ENCODE peak calls at places on chromosome 6, in six cellular contexts. One of them, this sample, is unnamed. For H3K36me3 and H3K4me1, the result is how much of the 10 kb centered on the place peaks cover.

GRCh38 chr6:94636780-94637385 is 940.5 kb upstream of the MANEA start:
- DNase-seq in stomach: no peak
- DNase-seq in adrenal gland: no peak
- DNase-seq in Peyer's patch: no peak
- DNase-seq in endothelial cell of umbilical vein: no peak
- DNase-seq in thyroid gland: no peak
- DNase-seq in this sample: no peak

GRCh38 chr6:44367686-44368085 is 19.8 kb upstream of the CDC5L start:
- DNase-seq in stomach: no peak
- DNase-seq in adrenal gland: no peak
- DNase-seq in Peyer's patch: no peak
- DNase-seq in endothelial cell of umbilical vein: peak
- DNase-seq in thyroid gland: no peak
- DNase-seq in this sample: no peak

GRCh38 chr6:89522778-89523177 is 89.8 kb downstream of the ANKRD6 start:
- DNase-seq in stomach: no peak
- DNase-seq in adrenal gland: no peak
- DNase-seq in Peyer's patch: no peak
- DNase-seq in endothelial cell of umbilical vein: no peak
- DNase-seq in thyroid gland: no peak
- DNase-seq in this sample: no peak

GRCh38 chr6:141483561-141484061 is 649.1 kb upstream of the GJE1 start:
- DNase-seq in stomach: no peak
- DNase-seq in adrenal gland: peak
- DNase-seq in Peyer's patch: peak
- DNase-seq in endothelial cell of umbilical vein: peak
- DNase-seq in thyroid gland: no peak
- DNase-seq in this sample: peak

GRCh38 chr6:45328523-45328922 is 393 bp downstream of the RUNX2 start:
- DNase-seq in stomach: no peak
- DNase-seq in adrenal gland: no peak
- DNase-seq in Peyer's patch: no peak
- DNase-seq in endothelial cell of umbilical vein: no peak
- DNase-seq in thyroid gland: no peak
- DNase-seq in this sample: no peak

GRCh38 chr6:40348591-40348990 is 238.6 kb downstream of the LRFN2 start:
- DNase-seq in stomach: no peak
- DNase-seq in adrenal gland: no peak
- DNase-seq in Peyer's patch: no peak
- DNase-seq in endothelial cell of umbilical vein: no peak
- DNase-seq in thyroid gland: no peak
- DNase-seq in this sample: no peak

GRCh38 chr6:154112181-154112809 is 73.3 kb downstream of the OPRM1 start:
- DNase-seq in stomach: no peak
- DNase-seq in adrenal gland: no peak
- DNase-seq in Peyer's patch: no peak
- DNase-seq in endothelial cell of umbilical vein: no peak
- DNase-seq in thyroid gland: no peak
- DNase-seq in this sample: no peak

GRCh38 chr6:46329568-46329967 is 158.8 kb upstream of the ENPP5 start:
- DNase-seq in stomach: no peak
- DNase-seq in adrenal gland: peak
- DNase-seq in Peyer's patch: no peak
- DNase-seq in endothelial cell of umbilical vein: no peak
- DNase-seq in thyroid gland: peak
- DNase-seq in this sample: no peak

GRCh38 chr6:82988904-82989303 is 76.7 kb downstream of the UBE3D start:
- DNase-seq in stomach: no peak
- DNase-seq in adrenal gland: no peak
- DNase-seq in Peyer's patch: no peak
- DNase-seq in endothelial cell of umbilical vein: peak
- DNase-seq in thyroid gland: no peak
- DNase-seq in this sample: no peak

GRCh38 chr6:118288355-118289124 is 259.6 kb upstream of the PLN start:
- DNase-seq in stomach: no peak
- DNase-seq in adrenal gland: no peak
- DNase-seq in Peyer's patch: no peak
- DNase-seq in endothelial cell of umbilical vein: peak
- DNase-seq in thyroid gland: no peak
- DNase-seq in this sample: no peak

GRCh38 chr6:18076231-18076630 is 46.2 kb downstream of the NHLRC1 start:
- DNase-seq in stomach: no peak
- DNase-seq in adrenal gland: no peak
- DNase-seq in Peyer's patch: no peak
- DNase-seq in endothelial cell of umbilical vein: no peak
- DNase-seq in thyroid gland: no peak
- DNase-seq in this sample: no peak

GRCh38 chr6:136312975-136313374 is 23.3 kb upstream of the BCLAF1 start:
- DNase-seq in stomach: no peak
- DNase-seq in adrenal gland: no peak
- DNase-seq in Peyer's patch: no peak
- DNase-seq in endothelial cell of umbilical vein: no peak
- DNase-seq in thyroid gland: no peak
- DNase-seq in this sample: no peak

GRCh38 chr6:12119085-12119588 is 107.0 kb downstream of the HIVEP1 start:
- DNase-seq in stomach: no peak
- DNase-seq in adrenal gland: no peak
- DNase-seq in Peyer's patch: no peak
- DNase-seq in endothelial cell of umbilical vein: no peak
- DNase-seq in thyroid gland: peak
- DNase-seq in this sample: no peak

GRCh38 chr6:167804281-167805013 is 22.3 kb upstream of the AFDN start:
- DNase-seq in stomach: no peak
- DNase-seq in adrenal gland: no peak
- DNase-seq in Peyer's patch: no peak
- DNase-seq in endothelial cell of umbilical vein: no peak
- DNase-seq in thyroid gland: no peak
- DNase-seq in this sample: no peak

GRCh38 chr6:35309611-35310264 is 12.1 kb downstream of the DEF6 start:
- DNase-seq in stomach: no peak
- DNase-seq in adrenal gland: no peak
- DNase-seq in Peyer's patch: peak
- DNase-seq in endothelial cell of umbilical vein: no peak
- DNase-seq in thyroid gland: no peak
- DNase-seq in this sample: no peak

GRCh38 chr6:136304410-136304809 is 14.8 kb upstream of the BCLAF1 start:
- DNase-seq in stomach: no peak
- DNase-seq in adrenal gland: no peak
- DNase-seq in Peyer's patch: no peak
- DNase-seq in endothelial cell of umbilical vein: no peak
- DNase-seq in thyroid gland: no peak
- DNase-seq in this sample: no peak

GRCh38 chr6:15441215-15441868 is 195.5 kb downstream of the JARID2 start:
- DNase-seq in stomach: no peak
- DNase-seq in adrenal gland: peak
- DNase-seq in Peyer's patch: peak
- DNase-seq in endothelial cell of umbilical vein: peak
- DNase-seq in thyroid gland: peak
- DNase-seq in this sample: peak

GRCh38 chr6:90978046-90978445 is 391.2 kb upstream of the MAP3K7 start:
- DNase-seq in stomach: no peak
- DNase-seq in adrenal gland: no peak
- DNase-seq in Peyer's patch: no peak
- DNase-seq in endothelial cell of umbilical vein: no peak
- DNase-seq in thyroid gland: no peak
- DNase-seq in this sample: no peak

GRCh38 chr6:107539409-107539808 is 49.5 kb downstream of the SOBP start:
- DNase-seq in stomach: no peak
- DNase-seq in adrenal gland: no peak
- DNase-seq in Peyer's patch: peak
- DNase-seq in endothelial cell of umbilical vein: no peak
- DNase-seq in thyroid gland: no peak
- DNase-seq in this sample: no peak

GRCh38 chr6:19444041-19444440 is 393.1 kb upstream of the ID4 start:
- DNase-seq in stomach: no peak
- DNase-seq in adrenal gland: no peak
- DNase-seq in Peyer's patch: no peak
- DNase-seq in endothelial cell of umbilical vein: no peak
- DNase-seq in thyroid gland: no peak
- DNase-seq in this sample: no peak

GRCh38 chr6:11730645-11731044 is 48.0 kb downstream of the ADTRP start:
- DNase-seq in stomach: no peak
- DNase-seq in adrenal gland: no peak
- DNase-seq in Peyer's patch: no peak
- DNase-seq in endothelial cell of umbilical vein: no peak
- DNase-seq in thyroid gland: no peak
- DNase-seq in this sample: no peak

GRCh38 chr6:105900120-105900937 is 185.8 kb upstream of the PRDM1 start:
- DNase-seq in stomach: no peak
- DNase-seq in adrenal gland: no peak
- DNase-seq in Peyer's patch: no peak
- DNase-seq in endothelial cell of umbilical vein: peak
- DNase-seq in thyroid gland: no peak
- DNase-seq in this sample: no peak

GRCh38 chr6:946546-946945 is 253.6 kb upstream of the EXOC2 start:
- DNase-seq in stomach: no peak
- DNase-seq in adrenal gland: no peak
- DNase-seq in Peyer's patch: no peak
- DNase-seq in endothelial cell of umbilical vein: no peak
- DNase-seq in thyroid gland: no peak
- DNase-seq in this sample: no peak

GRCh38 chr6:154732538-154732823 is 735 bp upstream of the SCAF8 start:
- DNase-seq in stomach: no peak
- DNase-seq in adrenal gland: no peak
- DNase-seq in Peyer's patch: no peak
- DNase-seq in endothelial cell of umbilical vein: no peak
- DNase-seq in thyroid gland: no peak
- DNase-seq in this sample: no peak

GRCh38 chr6:137161975-137162374 is 11.5 kb downstream of the IL22RA2 start:
- DNase-seq in stomach: no peak
- DNase-seq in adrenal gland: no peak
- DNase-seq in Peyer's patch: no peak
- DNase-seq in endothelial cell of umbilical vein: no peak
- DNase-seq in thyroid gland: no peak
- DNase-seq in this sample: no peak

GRCh38 chr6:142413111-142413510 is 111.3 kb downstream of the ADGRG6 start:
- DNase-seq in stomach: no peak
- DNase-seq in adrenal gland: no peak
- DNase-seq in Peyer's patch: no peak
- DNase-seq in endothelial cell of umbilical vein: no peak
- DNase-seq in thyroid gland: no peak
- DNase-seq in this sample: no peak

GRCh38 chr6:48429021-48429420 is 318.0 kb upstream of the PTCHD4 start:
- DNase-seq in stomach: no peak
- DNase-seq in adrenal gland: no peak
- DNase-seq in Peyer's patch: no peak
- DNase-seq in endothelial cell of umbilical vein: no peak
- DNase-seq in thyroid gland: no peak
- DNase-seq in this sample: no peak

GRCh38 chr6:124963416-124964083 is 1.3 kb downstream of the RNF217 start:
- DNase-seq in stomach: no peak
- DNase-seq in adrenal gland: peak
- DNase-seq in Peyer's patch: no peak
- DNase-seq in endothelial cell of umbilical vein: peak
- DNase-seq in thyroid gland: peak
- DNase-seq in this sample: no peak

GRCh38 chr6:5634525-5634924 is 372.2 kb downstream of the NRN1 start:
- DNase-seq in stomach: no peak
- DNase-seq in adrenal gland: no peak
- DNase-seq in Peyer's patch: no peak
- DNase-seq in endothelial cell of umbilical vein: no peak
- DNase-seq in thyroid gland: no peak
- DNase-seq in this sample: no peak

DNA sequence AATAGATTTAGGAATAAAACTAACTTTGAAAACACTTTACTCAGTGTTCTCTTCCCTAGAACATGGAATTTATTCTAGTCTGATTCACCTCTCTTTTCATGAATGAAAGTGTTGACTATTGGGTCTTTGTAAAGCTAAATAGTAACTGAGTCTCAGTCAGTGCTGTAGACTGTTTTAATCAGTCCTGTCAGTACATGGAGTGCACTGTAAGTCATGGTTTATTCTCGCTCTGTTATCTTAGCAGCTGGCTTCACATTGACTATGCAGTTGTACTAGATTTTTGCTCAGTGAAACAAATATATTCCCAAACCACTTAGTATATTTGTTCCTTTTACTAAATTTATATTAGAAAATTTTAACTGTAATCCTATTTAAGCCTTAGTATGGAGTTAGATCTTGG is 15.1 kb upstream of the ACAT2 start:
- DNase-seq in stomach: no peak
- DNase-seq in adrenal gland: no peak
- DNase-seq in Peyer's patch: no peak
- DNase-seq in endothelial cell of umbilical vein: no peak
- DNase-seq in thyroid gland: no peak
- DNase-seq in this sample: no peak
- H3K36me3 ChIP-seq in stomach: half or more
- H3K36me3 ChIP-seq in adrenal gland: under half
- H3K36me3 ChIP-seq in Peyer's patch: half or more
- H3K36me3 ChIP-seq in endothelial cell of umbilical vein: under half
- H3K36me3 ChIP-seq in thyroid gland: half or more
- H3K36me3 ChIP-seq in this sample: half or more

GRCh38 chr6:111418971-111419693 is 63.9 kb downstream of the REV3L start:
- DNase-seq in stomach: no peak
- DNase-seq in adrenal gland: no peak
- DNase-seq in Peyer's patch: no peak
- DNase-seq in endothelial cell of umbilical vein: no peak
- DNase-seq in thyroid gland: no peak
- DNase-seq in this sample: no peak
- H3K4me1 ChIP-seq in stomach: under half
- H3K4me1 ChIP-seq in adrenal gland: under half
- H3K4me1 ChIP-seq in Peyer's patch: under half
- H3K4me1 ChIP-seq in endothelial cell of umbilical vein: under half
- H3K4me1 ChIP-seq in thyroid gland: under half
- H3K4me1 ChIP-seq in this sample: under half

GRCh38 chr6:139448998-139449610 is 74.7 kb upstream of the CITED2 start:
- DNase-seq in stomach: no peak
- DNase-seq in adrenal gland: no peak
- DNase-seq in Peyer's patch: no peak
- DNase-seq in endothelial cell of umbilical vein: no peak
- DNase-seq in thyroid gland: no peak
- DNase-seq in this sample: no peak

GRCh38 chr6:139449611-139450000 is 75.2 kb upstream of the CITED2 start:
- DNase-seq in stomach: no peak
- DNase-seq in adrenal gland: no peak
- DNase-seq in Peyer's patch: no peak
- DNase-seq in endothelial cell of umbilical vein: peak
- DNase-seq in thyroid gland: no peak
- DNase-seq in this sample: no peak

GRCh38 chr6:139446768-139447167 is 72.3 kb upstream of the CITED2 start:
- DNase-seq in stomach: no peak
- DNase-seq in adrenal gland: no peak
- DNase-seq in Peyer's patch: no peak
- DNase-seq in endothelial cell of umbilical vein: no peak
- DNase-seq in thyroid gland: no peak
- DNase-seq in this sample: no peak

GRCh38 chr6:139446104-139446715 is 71.8 kb upstream of the CITED2 start:
- DNase-seq in stomach: no peak
- DNase-seq in adrenal gland: no peak
- DNase-seq in Peyer's patch: no peak
- DNase-seq in endothelial cell of umbilical vein: no peak
- DNase-seq in thyroid gland: no peak
- DNase-seq in this sample: no peak

GRCh38 chr6:139448094-139448649 is 73.7 kb upstream of the CITED2 start:
- DNase-seq in stomach: no peak
- DNase-seq in adrenal gland: no peak
- DNase-seq in Peyer's patch: no peak
- DNase-seq in endothelial cell of umbilical vein: no peak
- DNase-seq in thyroid gland: no peak
- DNase-seq in this sample: no peak
- TF ChIP-seq POLR2A in stomach: no peak
- TF ChIP-seq POLR2A in adrenal gland: no peak
- TF ChIP-seq POLR2A in Peyer's patch: no peak
- TF ChIP-seq POLR2A in endothelial cell of umbilical vein: no peak
- TF ChIP-seq POLR2A in thyroid gland: no peak
- TF ChIP-seq POLR2A in this sample: no peak

GRCh38 chr6:34243901-34244884 is 4.6 kb downstream of the SMIM29 start:
- DNase-seq in stomach: peak
- DNase-seq in adrenal gland: peak
- DNase-seq in Peyer's patch: peak
- DNase-seq in endothelial cell of umbilical vein: peak
- DNase-seq in thyroid gland: peak
- DNase-seq in this sample: no peak
- H3K36me3 ChIP-seq in stomach: under half
- H3K36me3 ChIP-seq in adrenal gland: under half
- H3K36me3 ChIP-seq in Peyer's patch: under half
- H3K36me3 ChIP-seq in endothelial cell of umbilical vein: under half
- H3K36me3 ChIP-seq in thyroid gland: under half
- H3K36me3 ChIP-seq in this sample: under half